ENCODE peak calls at places on chromosomes 12 and 14, in seven cellular contexts. One of them, this sample, is unnamed.

GRCh38 chr12:52168019-52168717 is 23.6 kb downstream of the KRT80 start:
- DNase-seq in SK-N-SH: no peak
- DNase-seq in GM23338: no peak
- DNase-seq in HepG2: peak; percentile 44
- DNase-seq in HCT116: no peak
- DNase-seq in GM12878: no peak
- DNase-seq in K562: no peak
- DNase-seq in this sample: no peak

GRCh38 chr12:124771462-124772361 is 92.0 kb downstream of the SCARB1 start:
- DNase-seq in K562: peak; percentile 87
- DNase-seq in GM23338: peak; percentile 91
- DNase-seq in GM12878: peak; percentile 51
- DNase-seq in HCT116: peak; percentile 39
- DNase-seq in HepG2: peak; percentile 52
- DNase-seq in SK-N-SH: peak; percentile 93
- DNase-seq in this sample: no peak

GRCh38 chr12:129662184-129662583 is 241.6 kb downstream of the TMEM132D start:
- DNase-seq in SK-N-SH: no peak
- DNase-seq in HCT116: no peak
- DNase-seq in GM23338: no peak
- DNase-seq in K562: no peak
- DNase-seq in HepG2: no peak
- DNase-seq in GM12878: no peak
- DNase-seq in this sample: no peak

GRCh38 chr12:64826234-64826633 is 1.8 kb downstream of the TBC1D30 start:
- DNase-seq in GM23338: peak; percentile 97
- DNase-seq in GM12878: peak; percentile 66
- DNase-seq in K562: peak; percentile 46
- DNase-seq in HCT116: no peak
- DNase-seq in SK-N-SH: peak; percentile 26
- DNase-seq in HepG2: no peak
- DNase-seq in this sample: no peak

GRCh38 chr12:106493531-106493930 is 89.3 kb upstream of the RFX4 start:
- DNase-seq in HCT116: no peak
- DNase-seq in K562: no peak
- DNase-seq in HepG2: peak; percentile 71
- DNase-seq in SK-N-SH: peak; percentile 26
- DNase-seq in GM12878: no peak
- DNase-seq in GM23338: no peak
- DNase-seq in this sample: no peak

GRCh38 chr14:105076296-105076804 is 11.1 kb upstream of the GPR132 start:
- DNase-seq in SK-N-SH: no peak
- DNase-seq in HCT116: no peak
- DNase-seq in HepG2: no peak
- DNase-seq in GM12878: no peak
- DNase-seq in K562: no peak
- DNase-seq in GM23338: no peak
- DNase-seq in this sample: no peak

GRCh38 chr12:46553911-46554310 is 181.3 kb upstream of the SLC38A2 start:
- DNase-seq in HepG2: no peak
- DNase-seq in K562: no peak
- DNase-seq in HCT116: no peak
- DNase-seq in SK-N-SH: no peak
- DNase-seq in GM23338: no peak
- DNase-seq in GM12878: no peak
- DNase-seq in this sample: no peak

GRCh38 chr12:127750076-127750840 is 516.7 kb upstream of the TMEM132C start:
- DNase-seq in SK-N-SH: no peak
- DNase-seq in HCT116: no peak
- DNase-seq in HepG2: no peak
- DNase-seq in K562: no peak
- DNase-seq in GM23338: no peak
- DNase-seq in GM12878: no peak
- DNase-seq in this sample: no peak

DNA sequence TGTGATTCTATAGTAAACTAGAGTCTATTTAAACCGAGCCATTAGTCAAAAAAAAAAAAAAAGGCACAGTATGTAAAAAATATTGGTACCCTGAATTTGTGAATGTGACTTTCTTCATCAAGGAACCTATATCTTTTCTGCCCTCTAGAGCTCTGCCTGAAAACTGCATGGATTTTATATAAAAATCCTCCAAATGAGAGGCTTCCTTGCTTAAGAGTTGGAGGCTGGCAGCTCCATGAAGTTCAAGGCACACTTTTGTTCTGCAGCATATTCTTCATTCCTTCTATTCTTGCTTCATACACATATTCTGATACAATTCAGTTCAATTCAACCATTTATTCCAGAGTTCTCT is 23.1 kb upstream of the NKX2-8 start:
- DNase-seq in GM12878: no peak
- DNase-seq in HepG2: peak; percentile 33
- DNase-seq in SK-N-SH: no peak
- DNase-seq in HCT116: no peak
- DNase-seq in GM23338: peak; percentile 73
- DNase-seq in K562: no peak
- DNase-seq in this sample: no peak
- TF ChIP-seq REST in GM12878: no peak
- TF ChIP-seq REST in HepG2: no peak
- TF ChIP-seq REST in SK-N-SH: no peak
- TF ChIP-seq REST in HCT116: no peak
- TF ChIP-seq REST in GM23338: no peak
- TF ChIP-seq REST in K562: no peak
- TF ChIP-seq REST in this sample: no peak

GRCh38 chr12:68727776-68728175 is 18.2 kb upstream of the SLC35E3 start:
- DNase-seq in K562: no peak
- DNase-seq in GM12878: no peak
- DNase-seq in HCT116: no peak
- DNase-seq in SK-N-SH: no peak
- DNase-seq in HepG2: no peak
- DNase-seq in GM23338: no peak
- DNase-seq in this sample: no peak
- H3K36me3 ChIP-seq in K562: peaks cover 77% of the 10 kb centered on the region
- H3K36me3 ChIP-seq in GM12878: peaks cover 1% of the 10 kb centered on the region
- H3K36me3 ChIP-seq in HCT116: peaks cover 17% of the 10 kb centered on the region
- H3K36me3 ChIP-seq in SK-N-SH: peaks cover 50% of the 10 kb centered on the region
- H3K36me3 ChIP-seq in HepG2: peaks cover 41% of the 10 kb centered on the region
- H3K36me3 ChIP-seq in GM23338: peaks cover 56% of the 10 kb centered on the region
- H3K36me3 ChIP-seq in this sample: peaks cover 28% of the 10 kb centered on the region

GRCh38 chr14:87898301-87898700 is 94.7 kb downstream of the GALC start:
- DNase-seq in GM23338: no peak
- DNase-seq in GM12878: no peak
- DNase-seq in K562: no peak
- DNase-seq in SK-N-SH: no peak
- DNase-seq in HepG2: no peak
- DNase-seq in HCT116: no peak
- DNase-seq in this sample: no peak

GRCh38 chr14:87899228-87899627 is 93.8 kb downstream of the GALC start:
- DNase-seq in HepG2: no peak
- DNase-seq in GM23338: no peak
- DNase-seq in GM12878: no peak
- DNase-seq in K562: no peak
- DNase-seq in HCT116: no peak
- DNase-seq in SK-N-SH: peak; percentile 6
- DNase-seq in this sample: no peak

GRCh38 chr14:87896393-87897380 is 96.3 kb downstream of the GALC start:
- DNase-seq in SK-N-SH: peak; percentile 35
- DNase-seq in K562: peak; percentile 44
- DNase-seq in HepG2: peak; percentile 41
- DNase-seq in HCT116: peak; percentile 24
- DNase-seq in GM12878: no peak
- DNase-seq in GM23338: peak; percentile 81
- DNase-seq in this sample: peak; percentile 12

GRCh38 chr14:87894920-87895319 is 98.1 kb downstream of the GALC start:
- DNase-seq in GM12878: no peak
- DNase-seq in SK-N-SH: no peak
- DNase-seq in HCT116: no peak
- DNase-seq in GM23338: no peak
- DNase-seq in HepG2: no peak
- DNase-seq in K562: no peak
- DNase-seq in this sample: no peak
- TF ChIP-seq REST in GM12878: no peak
- TF ChIP-seq REST in SK-N-SH: no peak
- TF ChIP-seq REST in HCT116: no peak
- TF ChIP-seq REST in GM23338: no peak
- TF ChIP-seq REST in HepG2: no peak
- TF ChIP-seq REST in K562: no peak
- TF ChIP-seq REST in this sample: no peak

DNA sequence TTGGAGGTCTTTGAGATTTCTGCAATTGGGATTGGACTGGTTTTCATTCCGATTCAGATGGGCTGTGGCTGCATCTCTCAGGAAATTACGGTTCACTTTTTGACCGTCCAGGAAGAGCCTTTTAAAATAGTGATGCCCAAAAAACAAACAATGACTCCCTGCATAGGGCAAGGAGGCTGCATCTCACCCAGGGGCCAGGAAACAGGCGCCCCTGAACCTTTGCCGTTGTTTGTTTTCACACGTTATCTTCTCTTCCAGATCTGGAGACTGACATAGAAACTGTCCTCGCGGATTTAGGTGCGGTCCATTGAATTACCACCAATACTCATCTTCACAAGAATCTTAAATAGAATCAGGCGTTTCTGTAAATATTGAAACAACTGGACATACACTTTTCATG is 66.0 kb downstream of the FLRT2 start:
- DNase-seq in GM12878: no peak
- DNase-seq in HepG2: no peak
- DNase-seq in HCT116: no peak
- DNase-seq in K562: no peak
- DNase-seq in GM23338: no peak
- DNase-seq in SK-N-SH: no peak
- DNase-seq in this sample: no peak
- H3K36me3 ChIP-seq in GM12878: no peaks in the 10 kb centered on the region
- H3K36me3 ChIP-seq in HepG2: no peaks in the 10 kb centered on the region
- H3K36me3 ChIP-seq in HCT116: no peaks in the 10 kb centered on the region
- H3K36me3 ChIP-seq in K562: no peaks in the 10 kb centered on the region
- H3K36me3 ChIP-seq in GM23338: no peaks in the 10 kb centered on the region
- H3K36me3 ChIP-seq in SK-N-SH: peaks cover 3% of the 10 kb centered on the region
- H3K36me3 ChIP-seq in this sample: no peaks in the 10 kb centered on the region

GRCh38 chr14:87632796-87633195 is 360.2 kb downstream of the GALC start:
- DNase-seq in K562: no peak
- DNase-seq in SK-N-SH: no peak
- DNase-seq in GM12878: no peak
- DNase-seq in HepG2: no peak
- DNase-seq in HCT116: no peak
- DNase-seq in GM23338: no peak
- DNase-seq in this sample: no peak
- TF ChIP-seq REST in K562: no peak
- TF ChIP-seq REST in SK-N-SH: no peak
- TF ChIP-seq REST in GM12878: no peak
- TF ChIP-seq REST in HepG2: no peak
- TF ChIP-seq REST in HCT116: no peak
- TF ChIP-seq REST in GM23338: no peak
- TF ChIP-seq REST in this sample: no peak

GRCh38 chr12:22900401-22900800 is 275.4 kb downstream of the ETNK1 start:
- DNase-seq in GM23338: peak; percentile 2
- DNase-seq in HCT116: no peak
- DNase-seq in K562: no peak
- DNase-seq in HepG2: no peak
- DNase-seq in SK-N-SH: no peak
- DNase-seq in GM12878: no peak
- DNase-seq in this sample: no peak
- H3K36me3 ChIP-seq in GM23338: no peaks in the 10 kb centered on the region
- H3K36me3 ChIP-seq in HCT116: no peaks in the 10 kb centered on the region
- H3K36me3 ChIP-seq in K562: no peaks in the 10 kb centered on the region
- H3K36me3 ChIP-seq in HepG2: no peaks in the 10 kb centered on the region
- H3K36me3 ChIP-seq in SK-N-SH: no peaks in the 10 kb centered on the region
- H3K36me3 ChIP-seq in GM12878: no peaks in the 10 kb centered on the region
- H3K36me3 ChIP-seq in this sample: no peaks in the 10 kb centered on the region

GRCh38 chr12:57250956-57251355 is at the start of gene STAC3:
- DNase-seq in GM23338: peak; percentile 35
- DNase-seq in SK-N-SH: no peak
- DNase-seq in HepG2: no peak
- DNase-seq in HCT116: no peak
- DNase-seq in GM12878: no peak
- DNase-seq in K562: no peak
- DNase-seq in this sample: no peak
- TF ChIP-seq REST in GM23338: no peak
- TF ChIP-seq REST in SK-N-SH: no peak
- TF ChIP-seq REST in HepG2: no peak
- TF ChIP-seq REST in HCT116: no peak
- TF ChIP-seq REST in GM12878: no peak
- TF ChIP-seq REST in K562: no peak
- TF ChIP-seq REST in this sample: no peak

DNA sequence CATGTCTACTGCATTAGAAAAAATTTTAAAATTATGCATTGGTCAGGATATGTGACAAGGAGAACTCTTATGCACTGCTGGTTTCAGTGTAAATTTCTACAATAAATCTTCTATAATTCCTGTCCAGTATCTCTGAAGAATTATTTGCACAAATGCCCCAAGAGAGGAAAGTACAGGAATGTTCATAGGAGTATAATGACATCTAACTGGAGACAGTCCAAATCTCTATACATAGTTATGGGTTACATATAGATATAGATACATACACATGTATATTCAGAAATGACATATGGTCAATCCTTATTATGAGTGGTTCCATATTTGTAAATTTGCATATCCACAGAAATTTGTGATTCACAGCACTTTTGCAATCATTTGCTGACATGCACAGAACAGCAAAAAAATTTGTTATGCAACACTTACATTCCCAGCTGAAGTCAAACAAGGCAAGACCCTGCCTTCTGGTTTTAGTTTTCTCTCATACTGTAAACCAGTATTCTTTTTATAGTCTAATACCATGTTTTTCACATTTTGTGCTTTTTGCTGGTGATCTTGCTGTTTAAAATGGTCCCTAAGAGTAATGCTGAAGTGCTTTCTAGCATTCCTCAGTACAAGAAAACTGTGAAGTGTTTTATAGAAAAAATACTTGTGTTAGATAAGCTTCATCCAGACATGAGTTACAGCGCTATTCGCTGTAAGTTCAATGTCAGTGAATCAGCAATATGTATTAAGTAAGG is 103.7 kb downstream of the SLC16A7 start:
- DNase-seq in SK-N-SH: no peak
- DNase-seq in GM12878: no peak
- DNase-seq in HCT116: no peak
- DNase-seq in HepG2: no peak
- DNase-seq in K562: no peak
- DNase-seq in GM23338: no peak
- DNase-seq in this sample: no peak
- H3K36me3 ChIP-seq in SK-N-SH: no peaks in the 10 kb centered on the region
- H3K36me3 ChIP-seq in GM12878: no peaks in the 10 kb centered on the region
- H3K36me3 ChIP-seq in HCT116: no peaks in the 10 kb centered on the region
- H3K36me3 ChIP-seq in HepG2: no peaks in the 10 kb centered on the region
- H3K36me3 ChIP-seq in K562: no peaks in the 10 kb centered on the region
- H3K36me3 ChIP-seq in GM23338: no peaks in the 10 kb centered on the region
- H3K36me3 ChIP-seq in this sample: no peaks in the 10 kb centered on the region

GRCh38 chr12:24562761-24563392 is 386.0 kb downstream of the BCAT1 start:
- DNase-seq in GM12878: no peak
- DNase-seq in GM23338: peak; percentile 56
- DNase-seq in HCT116: no peak
- DNase-seq in SK-N-SH: peak; percentile 75
- DNase-seq in K562: no peak
- DNase-seq in HepG2: no peak
- DNase-seq in this sample: no peak
- TF ChIP-seq REST in GM12878: no peak
- TF ChIP-seq REST in GM23338: no peak
- TF ChIP-seq REST in HCT116: no peak
- TF ChIP-seq REST in SK-N-SH: no peak
- TF ChIP-seq REST in K562: no peak
- TF ChIP-seq REST in HepG2: no peak
- TF ChIP-seq REST in this sample: no peak

This sample was measured in Panc1.